ENCODE peak calls at places on chromosomes 7 and 10, in nine cellular contexts. H is Ammon's horn; N is MCF 10A; E is bronchial epithelial cell; Z is occipital lobe; O is HS-5; K is IMR-90; A is stimulated activated CD4-positive, alpha-beta T cell treated with anti-CD3 and anti-CD28 coated beads, Interleukin-1b, Interleukin-23, amount 100 ng/mL, for 1 hour; M is activated T-cell treated with anti-CD3 and anti-CD28 coated beads for 1 hour. C is an unnamed sample.

GRCh38 chr7:131105294-131105802 is 222.3 kb upstream of the MKLN1 start:
- DNase-seq in M (peak), A (no peak), H (no peak), O (no peak), E (no peak), K (peak), N (peak), Z (no peak), C (peak)

GRCh38 chr10:126465771-126466170 is 77.5 kb upstream of the ADAM12 start:
- DNase-seq in O (no peak), K (no peak), E (no peak), N (no peak), H (peak), Z (no peak), A (no peak), M (no peak), C (no peak)

GRCh38 chr7:128940494-128941322 is 3.0 kb downstream of the IRF5 start:
- DNase-seq in K (no peak), A (no peak), H (peak), E (no peak), O (no peak), Z (no peak), M (no peak), N (no peak), C (no peak)

GRCh38 chr10:123154943-123155505 is 822 bp downstream of the BUB3 start:
- DNase-seq in N (peak), K (peak), Z (no peak), A (no peak), O (peak), E (peak), H (no peak), M (no peak), C (no peak)

GRCh38 chr10:28738200-28738599 is 60.9 kb downstream of the BAMBI start:
- DNase-seq in Z (no peak), E (no peak), A (no peak), O (no peak), N (no peak), M (no peak), K (no peak), H (no peak), C (no peak)

GRCh38 chr10:97479939-97480338 is 18.3 kb downstream of the MMS19 start:
- DNase-seq in A (no peak), O (no peak), Z (no peak), N (no peak), K (no peak), H (no peak), E (peak), M (no peak), C (no peak)

GRCh38 chr10:113665806-113666354 is 2.0 kb upstream of the NRAP start:
- DNase-seq in K (peak), Z (no peak), N (peak), E (peak), H (no peak), O (no peak), M (no peak), A (no peak), C (no peak)

GRCh38 chr7:45606050-45606449 is 31.9 kb downstream of the ADCY1 start:
- DNase-seq in M (no peak), Z (no peak), O (no peak), K (no peak), H (no peak), E (no peak), A (no peak), N (no peak), C (no peak)

GRCh38 chr10:112490543-112490942 is 43.5 kb downstream of the VTI1A start:
- DNase-seq in O (no peak), K (peak), A (no peak), Z (no peak), N (peak), M (no peak), E (no peak), H (no peak), C (no peak)

GRCh38 chr7:2208712-2209111 is 24.0 kb downstream of the MAD1L1 start:
- DNase-seq in Z (no peak), A (no peak), N (no peak), O (no peak), M (no peak), K (no peak), H (no peak), E (no peak), C (no peak)

GRCh38 chr10:4108693-4109092 is 323.7 kb upstream of the KLF6 start:
- DNase-seq in O (no peak), Z (no peak), E (no peak), H (no peak), K (no peak), N (no peak), M (no peak), A (no peak), C (no peak)

GRCh38 chr10:58266003-58266825 is 1.5 kb downstream of the IPMK start:
- DNase-seq in M (no peak), A (no peak), O (peak), H (peak), E (peak), Z (no peak), N (peak), K (peak), C (no peak)

GRCh38 chr7:159091041-159091440 is 53.6 kb downstream of the VIPR2 start:
- DNase-seq in Z (no peak), M (no peak), E (no peak), K (no peak), H (no peak), O (no peak), A (no peak), N (no peak), C (no peak)

GRCh38 chr7:48035967-48036478 is 680 bp downstream of the C7orf57 start:
- DNase-seq in A (no peak), M (no peak), H (peak), K (peak), O (no peak), Z (no peak), E (no peak), N (no peak), C (no peak)

GRCh38 chr10:3708830-3709229 is 76.2 kb downstream of the KLF6 start:
- DNase-seq in K (peak), H (no peak), N (no peak), M (no peak), O (no peak), E (no peak), Z (no peak), A (no peak), C (no peak)

GRCh38 chr7:115040526-115040925 is 118.6 kb downstream of the MDFIC start:
- DNase-seq in O (no peak), K (no peak), N (no peak), A (no peak), M (no peak), Z (no peak), H (no peak), E (no peak), C (no peak)

GRCh38 chr7:1922071-1922869 is 252.2 kb downstream of the ELFN1 start:
- DNase-seq in O (no peak), K (peak), Z (peak), E (no peak), H (peak), M (no peak), N (no peak), A (peak), C (no peak)

GRCh38 chr7:134701272-134701671 is 54.6 kb downstream of the BPGM start:
- DNase-seq in A (no peak), H (no peak), N (peak), K (peak), M (no peak), Z (no peak), O (no peak), E (peak), C (no peak)

GRCh38 chr7:144826248-144826647 is 9.6 kb downstream of the TPK1 start:
- DNase-seq in K (no peak), A (no peak), Z (no peak), E (no peak), N (no peak), M (no peak), O (no peak), H (no peak), C (no peak)

GRCh38 chr10:21138769-21139324 is 241.7 kb upstream of the NEBL start:
- DNase-seq in H (no peak), K (no peak), A (no peak), N (no peak), Z (no peak), E (no peak), O (no peak), M (no peak), C (no peak)

GRCh38 chr10:74827694-74828093 is 1.3 kb downstream of the KAT6B start:
- DNase-seq in E (no peak), M (no peak), K (no peak), H (no peak), A (no peak), Z (no peak), O (no peak), N (no peak), C (no peak)

GRCh38 chr10:88505680-88506215 is 77.4 kb downstream of the RNLS start:
- DNase-seq in M (no peak), H (no peak), E (no peak), O (no peak), A (no peak), K (no peak), N (no peak), Z (no peak), C (no peak)

GRCh38 chr7:117902314-117902889 is 29.2 kb upstream of the CTTNBP2 start:
- DNase-seq in N (no peak), K (no peak), E (no peak), H (no peak), Z (no peak), M (no peak), A (no peak), O (no peak), C (no peak)

GRCh38 chr10:4023997-4024396 is 239.0 kb upstream of the KLF6 start:
- DNase-seq in N (peak), E (peak), O (no peak), M (no peak), H (no peak), K (peak), A (no peak), Z (no peak), C (no peak)

GRCh38 chr7:101740981-101741725 is 76.3 kb upstream of the CUX1 start:
- DNase-seq in O (no peak), N (no peak), Z (no peak), A (no peak), H (no peak), K (no peak), M (no peak), E (no peak), C (no peak)

GRCh38 chr7:117640465-117640864 is 160.6 kb downstream of the CFTR start:
- DNase-seq in E (peak), Z (no peak), M (no peak), H (no peak), K (no peak), A (no peak), O (no peak), N (no peak), C (no peak)

GRCh38 chr7:87414400-87415188 is 60.9 kb downstream of the ABCB4 start:
- DNase-seq in H (no peak), M (no peak), N (no peak), A (no peak), Z (no peak), O (peak), K (peak), E (peak), C (no peak)

GRCh38 chr10:5538446-5538845 is 13.7 kb downstream of the CALML3 start:
- DNase-seq in E (peak), Z (no peak), A (no peak), K (peak), H (no peak), N (peak), M (no peak), O (no peak), C (no peak)

GRCh38 chr7:140899883-140900282 is 24.8 kb downstream of the BRAF start:
- DNase-seq in E (no peak), M (no peak), O (no peak), Z (peak), H (peak), K (no peak), A (no peak), N (no peak), C (peak)

GRCh38 chr10:37784678-37785077 is 72.7 kb downstream of the ZNF248 start:
- DNase-seq in M (no peak), Z (no peak), O (no peak), A (no peak), N (no peak), K (no peak), E (no peak), H (no peak), C (no peak)

GRCh38 chr7:29370531-29371314 is 176.1 kb downstream of the CHN2 start:
- DNase-seq in A (no peak), H (no peak), K (no peak), M (no peak), N (peak), Z (no peak), E (peak), O (peak), C (no peak)

GRCh38 chr10:126919426-126919825 is 14.2 kb downstream of the DOCK1 start:
- DNase-seq in M (no peak), A (no peak), E (no peak), O (no peak), K (no peak), N (no peak), H (no peak), Z (no peak), C (no peak)

GRCh38 chr10:3765376-3765667 is 19.7 kb downstream of the KLF6 start:
- DNase-seq in N (no peak), O (no peak), Z (no peak), K (no peak), A (no peak), M (no peak), E (no peak), H (no peak), C (no peak)

GRCh38 chr7:112025556-112025955 is 180.6 kb downstream of the DOCK4 start:
- DNase-seq in H (no peak), M (no peak), E (no peak), O (no peak), K (no peak), A (no peak), Z (no peak), N (no peak), C (no peak)